ENCODE peak calls at places on chromosome 3, in ten cellular contexts. Z is stimulated activated naive CD8-positive, alpha-beta T cell treated with anti-CD3 and anti-CD28 coated beads, Interleukin-15, Interleukin-2, amounts not matched to agents 100 U/mL and 50 U/mL, for 24 hours; Y is substantia nigra; G is GM23248; U is NCI-H510A treated with DMSO at 0.1 percent for 48 hours; A is SJSA1; X is hypothalamus; V is skeletal muscle cell; F is brain pericyte; N is mesothelial cell of epicardium. B is an unnamed sample.

GRCh38 chr3:173502983-173503568 is 105.5 kb downstream of the NLGN1 start:
- DNase-seq in Z (no peak), U (no peak), G (peak), V (peak), X (no peak), N (no peak), F (peak), Y (no peak), A (no peak), B (no peak)

GRCh38 chr3:9955067-9955502 is 2.9 kb upstream of the PRRT3 start:
- DNase-seq in Y (no peak), N (no peak), U (peak), G (no peak), Z (no peak), X (no peak), A (no peak), F (no peak), V (no peak), B (peak)

GRCh38 chr3:45100998-45101407 is 45.2 kb downstream of the CDCP1 start:
- DNase-seq in G (peak), A (no peak), Z (no peak), N (no peak), V (peak), F (no peak), U (no peak), X (no peak), Y (no peak), B (no peak)

GRCh38 chr3:117562000-117562399 is 852.4 kb downstream of the TUSC7 start:
- DNase-seq in N (no peak), X (no peak), U (peak), A (no peak), V (no peak), Z (no peak), F (no peak), G (no peak), Y (no peak), B (no peak)

GRCh38 chr3:59985643-59986200 is 935.9 kb upstream of the CFAP20DC start:
- DNase-seq in Z (no peak), X (no peak), N (no peak), Y (no peak), V (no peak), G (no peak), U (no peak), F (no peak), A (no peak), B (no peak)

GRCh38 chr3:43087249-43087776 is 18.6 kb downstream of the POMGNT2 start:
- DNase-seq in Z (no peak), F (no peak), G (peak), Y (no peak), V (no peak), U (no peak), N (no peak), X (no peak), A (no peak), B (peak)

GRCh38 chr3:170274641-170275040 is 52.4 kb downstream of the PRKCI start:
- DNase-seq in V (no peak), N (no peak), U (no peak), Z (no peak), A (no peak), X (no peak), Y (no peak), G (no peak), F (no peak), B (no peak)

GRCh38 chr3:99753268-99753975 is 64.2 kb upstream of the CMSS1 start:
- DNase-seq in X (no peak), N (no peak), A (peak), G (peak), Y (no peak), U (peak), V (peak), F (peak), Z (no peak), B (peak)

GRCh38 chr3:195696632-195697278 is 24.0 kb upstream of the MUC20 start:
- DNase-seq in V (no peak), G (no peak), A (no peak), Z (no peak), F (no peak), N (no peak), U (no peak), X (no peak), Y (no peak), B (no peak)

GRCh38 chr3:63061449-63061848 is 186.2 kb upstream of the CADPS start:
- DNase-seq in N (no peak), A (no peak), F (no peak), Y (no peak), V (no peak), X (no peak), G (no peak), Z (no peak), U (no peak), B (no peak)

GRCh38 chr3:30135190-30135589 is 471.2 kb upstream of the TGFBR2 start:
- DNase-seq in A (no peak), F (no peak), X (no peak), V (no peak), G (no peak), Y (no peak), Z (no peak), U (no peak), N (no peak), B (peak)

GRCh38 chr3:77039606-77040553 is at the start of gene ROBO2:
- DNase-seq in Z (no peak), G (peak), A (no peak), Y (no peak), X (no peak), N (peak), F (no peak), U (peak), V (no peak), B (peak)

GRCh38 chr3:45333549-45333948 is 54.8 kb upstream of the LARS2 start:
- DNase-seq in X (no peak), Y (no peak), V (no peak), Z (no peak), A (no peak), U (no peak), G (peak), F (no peak), N (no peak), B (peak)

GRCh38 chr3:30418443-30418842 is 188.0 kb upstream of the TGFBR2 start:
- DNase-seq in X (no peak), F (no peak), U (no peak), A (no peak), G (peak), Y (no peak), Z (no peak), N (no peak), V (no peak), B (no peak)

GRCh38 chr3:22451501-22451900 is 700.5 kb upstream of the ZNF385D start:
- DNase-seq in N (no peak), Z (no peak), V (no peak), U (no peak), G (no peak), F (no peak), X (no peak), A (no peak), Y (no peak), B (no peak)

GRCh38 chr3:118817748-118818165 is 216.9 kb downstream of the IGSF11 start:
- DNase-seq in Z (peak), F (no peak), G (peak), V (peak), Y (no peak), X (no peak), N (no peak), A (peak), U (peak), B (peak)

GRCh38 chr3:134034005-134034785 is 4.5 kb upstream of the SLCO2A1 start:
- DNase-seq in G (peak), Z (no peak), X (no peak), U (no peak), V (peak), F (no peak), N (no peak), A (no peak), Y (no peak), B (no peak)

GRCh38 chr3:5278666-5279065 is 91.2 kb downstream of the EDEM1 start:
- DNase-seq in N (no peak), Y (no peak), F (no peak), U (no peak), A (no peak), G (no peak), Z (no peak), X (no peak), V (no peak), B (no peak)

GRCh38 chr3:181935915-181936314 is 224.2 kb downstream of the SOX2 start:
- DNase-seq in X (no peak), U (no peak), N (no peak), A (no peak), V (no peak), Y (no peak), F (no peak), G (no peak), Z (no peak), B (no peak)

GRCh38 chr3:71064288-71064975 is 519.1 kb downstream of the FOXP1 start:
- DNase-seq in A (peak), U (peak), Y (no peak), F (no peak), G (peak), V (no peak), Z (peak), N (peak), X (peak), B (peak)

GRCh38 chr3:105899528-105899927 is 30.7 kb upstream of the CBLB start:
- DNase-seq in G (peak), F (no peak), Y (no peak), N (no peak), U (no peak), X (no peak), A (no peak), Z (no peak), V (peak), B (peak)

GRCh38 chr3:12308517-12308916 is 19.6 kb downstream of the PPARG start:
- DNase-seq in V (peak), F (no peak), G (peak), N (no peak), Z (no peak), A (no peak), U (no peak), Y (no peak), X (no peak), B (no peak)

GRCh38 chr3:9398715-9399708 is 1.6 kb downstream of the SETD5 start:
- DNase-seq in V (no peak), G (peak), U (no peak), N (no peak), Y (no peak), A (no peak), X (no peak), F (no peak), Z (peak), B (peak)